ENCODE peak calls at places on chromosome 3, in five cellular contexts. One of them, this sample, is unnamed. For H3K9me3, the result is how much of the 10 kb centered on the place peaks cover.

GRCh38 chr3:78823859-78824258 is 943.9 kb downstream of the ROBO1 start:
- DNase-seq in breast epithelium: no peak
- DNase-seq in left lung: no peak
- DNase-seq in mammary epithelial cell: peak
- DNase-seq in CD8-positive, alpha-beta T cell: no peak
- DNase-seq in this sample: no peak

GRCh38 chr3:166248784-166249183 is 411.6 kb upstream of the BCHE start:
- DNase-seq in breast epithelium: no peak
- DNase-seq in left lung: no peak
- DNase-seq in mammary epithelial cell: no peak
- DNase-seq in CD8-positive, alpha-beta T cell: no peak
- DNase-seq in this sample: no peak

GRCh38 chr3:33144433-33144832 is 30.6 kb downstream of the CRTAP start:
- DNase-seq in breast epithelium: no peak
- DNase-seq in left lung: no peak
- DNase-seq in mammary epithelial cell: no peak
- DNase-seq in CD8-positive, alpha-beta T cell: no peak
- DNase-seq in this sample: peak

GRCh38 chr3:69051796-69052566 is at the start of gene TMF1:
- DNase-seq in breast epithelium: peak
- DNase-seq in left lung: peak
- DNase-seq in mammary epithelial cell: peak
- DNase-seq in CD8-positive, alpha-beta T cell: peak
- DNase-seq in this sample: peak

GRCh38 chr3:52442409-52443267 is 2.3 kb downstream of the SEMA3G start:
- DNase-seq in breast epithelium: no peak
- DNase-seq in left lung: no peak
- DNase-seq in mammary epithelial cell: no peak
- DNase-seq in CD8-positive, alpha-beta T cell: no peak
- DNase-seq in this sample: no peak

GRCh38 chr3:4138150-4138783 is 164.9 kb upstream of the SETMAR start:
- DNase-seq in breast epithelium: no peak
- DNase-seq in left lung: no peak
- DNase-seq in mammary epithelial cell: no peak
- DNase-seq in CD8-positive, alpha-beta T cell: no peak
- DNase-seq in this sample: no peak

GRCh38 chr3:147384210-147385058 is 21.9 kb downstream of the ZIC4 start:
- DNase-seq in breast epithelium: no peak
- DNase-seq in left lung: no peak
- DNase-seq in mammary epithelial cell: no peak
- DNase-seq in CD8-positive, alpha-beta T cell: no peak
- DNase-seq in this sample: no peak

GRCh38 chr3:51968175-51968681 is 974 bp upstream of the PCBP4 start:
- DNase-seq in breast epithelium: no peak
- DNase-seq in left lung: peak
- DNase-seq in mammary epithelial cell: no peak
- DNase-seq in CD8-positive, alpha-beta T cell: no peak
- DNase-seq in this sample: no peak

GRCh38 chr3:113698891-113699465 is 2.5 kb upstream of the USF3 start:
- DNase-seq in breast epithelium: no peak
- DNase-seq in left lung: peak
- DNase-seq in mammary epithelial cell: peak
- DNase-seq in CD8-positive, alpha-beta T cell: no peak
- DNase-seq in this sample: no peak

GRCh38 chr3:69462826-69463100 is 76.9 kb upstream of the FRMD4B start:
- DNase-seq in breast epithelium: no peak
- DNase-seq in left lung: no peak
- DNase-seq in mammary epithelial cell: no peak
- DNase-seq in CD8-positive, alpha-beta T cell: no peak
- DNase-seq in this sample: no peak

GRCh38 chr3:108071394-108071793 is 19.4 kb downstream of the CD47 start:
- DNase-seq in breast epithelium: no peak
- DNase-seq in left lung: no peak
- DNase-seq in mammary epithelial cell: no peak
- DNase-seq in CD8-positive, alpha-beta T cell: no peak
- DNase-seq in this sample: no peak

GRCh38 chr3:5021571-5022092 is 42.4 kb downstream of the BHLHE40 start:
- DNase-seq in breast epithelium: no peak
- DNase-seq in left lung: no peak
- DNase-seq in mammary epithelial cell: peak
- DNase-seq in CD8-positive, alpha-beta T cell: no peak
- DNase-seq in this sample: no peak

GRCh38 chr3:179181021-179181472 is 32.9 kb downstream of the PIK3CA start:
- DNase-seq in breast epithelium: no peak
- DNase-seq in left lung: no peak
- DNase-seq in mammary epithelial cell: peak
- DNase-seq in CD8-positive, alpha-beta T cell: no peak
- DNase-seq in this sample: no peak

GRCh38 chr3:29194139-29194538 is 86.7 kb upstream of the RBMS3 start:
- DNase-seq in breast epithelium: no peak
- DNase-seq in left lung: no peak
- DNase-seq in mammary epithelial cell: no peak
- DNase-seq in CD8-positive, alpha-beta T cell: no peak
- DNase-seq in this sample: no peak

GRCh38 chr3:29195055-29195454 is 85.8 kb upstream of the RBMS3 start:
- DNase-seq in breast epithelium: no peak
- DNase-seq in left lung: no peak
- DNase-seq in mammary epithelial cell: peak
- DNase-seq in CD8-positive, alpha-beta T cell: no peak
- DNase-seq in this sample: no peak
- H3K27ac ChIP-seq in breast epithelium: no peak
- H3K27ac ChIP-seq in left lung: no peak
- H3K27ac ChIP-seq in mammary epithelial cell: no peak
- H3K27ac ChIP-seq in CD8-positive, alpha-beta T cell: no peak
- H3K27ac ChIP-seq in this sample: no peak

DNA sequence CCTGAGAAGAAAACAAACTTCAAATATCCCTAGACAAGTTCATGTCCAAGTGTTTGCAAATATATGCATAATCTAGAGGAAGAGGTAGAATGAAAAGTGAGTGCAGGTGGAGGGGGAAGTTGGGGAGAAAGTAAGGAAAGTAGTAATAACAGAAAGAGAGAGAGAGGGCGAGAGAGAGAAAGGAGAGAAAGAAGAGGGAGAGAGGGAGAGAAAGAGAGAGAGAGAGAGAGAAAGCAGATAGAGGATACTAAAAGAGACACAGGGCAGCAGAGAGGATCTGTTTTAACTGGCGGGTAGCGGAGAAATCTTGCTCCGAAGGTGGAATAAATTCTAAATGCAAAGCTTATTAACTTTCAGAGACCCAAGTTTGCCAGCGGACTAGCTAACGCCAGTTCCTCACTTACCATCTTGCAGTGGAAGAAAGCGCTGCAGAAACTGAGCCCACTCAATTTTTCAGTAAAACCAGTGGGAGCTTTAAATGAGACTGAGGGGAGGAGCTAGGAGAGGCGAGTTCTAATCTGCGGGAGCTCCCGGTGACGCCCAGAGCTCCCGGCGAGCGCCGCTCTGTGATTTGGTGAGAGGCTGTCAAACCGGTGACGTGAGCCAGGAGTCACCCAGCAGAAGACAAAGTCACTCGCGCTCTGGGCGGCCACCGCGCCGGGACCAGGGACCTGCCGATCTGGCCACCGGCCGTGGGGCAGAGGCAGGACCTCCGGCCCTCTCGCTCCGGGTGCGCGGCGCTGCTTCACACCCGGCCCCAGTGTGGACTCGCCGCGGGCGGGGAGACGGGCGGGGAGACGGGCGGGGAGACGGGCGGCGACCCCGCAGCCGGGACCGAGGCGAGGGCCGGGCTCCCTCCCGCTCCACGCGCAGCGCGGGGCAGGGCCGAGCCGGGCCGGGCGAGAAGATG is at the start of gene GMNC:
- DNase-seq in breast epithelium: peak
- DNase-seq in left lung: peak
- DNase-seq in mammary epithelial cell: peak
- DNase-seq in CD8-positive, alpha-beta T cell: no peak
- DNase-seq in this sample: no peak
- TF ChIP-seq CTCF in breast epithelium: no peak
- TF ChIP-seq CTCF in left lung: no peak
- TF ChIP-seq CTCF in mammary epithelial cell: no peak
- TF ChIP-seq CTCF in CD8-positive, alpha-beta T cell: no peak
- TF ChIP-seq CTCF in this sample: no peak

GRCh38 chr3:123595396-123595795 is 10.5 kb upstream of the HACD2 start:
- DNase-seq in breast epithelium: no peak
- DNase-seq in left lung: no peak
- DNase-seq in mammary epithelial cell: no peak
- DNase-seq in CD8-positive, alpha-beta T cell: no peak
- DNase-seq in this sample: no peak

GRCh38 chr3:123587399-123587798 is 2.5 kb upstream of the HACD2 start:
- DNase-seq in breast epithelium: no peak
- DNase-seq in left lung: no peak
- DNase-seq in mammary epithelial cell: no peak
- DNase-seq in CD8-positive, alpha-beta T cell: no peak
- DNase-seq in this sample: no peak

GRCh38 chr3:123586966-123587365 is 2.1 kb upstream of the HACD2 start:
- DNase-seq in breast epithelium: no peak
- DNase-seq in left lung: no peak
- DNase-seq in mammary epithelial cell: peak
- DNase-seq in CD8-positive, alpha-beta T cell: no peak
- DNase-seq in this sample: no peak

GRCh38 chr3:123586131-123586530 is 1.3 kb upstream of the HACD2 start:
- DNase-seq in breast epithelium: no peak
- DNase-seq in left lung: no peak
- DNase-seq in mammary epithelial cell: peak
- DNase-seq in CD8-positive, alpha-beta T cell: no peak
- DNase-seq in this sample: no peak

GRCh38 chr3:123590685-123591450 is 6.0 kb upstream of the HACD2 start:
- DNase-seq in breast epithelium: no peak
- DNase-seq in left lung: no peak
- DNase-seq in mammary epithelial cell: no peak
- DNase-seq in CD8-positive, alpha-beta T cell: no peak
- DNase-seq in this sample: no peak
- H3K9me3 ChIP-seq in breast epithelium: under half
- H3K9me3 ChIP-seq in left lung: under half
- H3K9me3 ChIP-seq in mammary epithelial cell: under half
- H3K9me3 ChIP-seq in CD8-positive, alpha-beta T cell: under half
- H3K9me3 ChIP-seq in this sample: under half

GRCh38 chr3:45626096-45626887 is 31.7 kb downstream of the LIMD1 start:
- DNase-seq in breast epithelium: no peak
- DNase-seq in left lung: no peak
- DNase-seq in mammary epithelial cell: peak
- DNase-seq in CD8-positive, alpha-beta T cell: no peak
- DNase-seq in this sample: no peak
- H3K27ac ChIP-seq in breast epithelium: no peak
- H3K27ac ChIP-seq in left lung: no peak
- H3K27ac ChIP-seq in mammary epithelial cell: no peak
- H3K27ac ChIP-seq in CD8-positive, alpha-beta T cell: no peak
- H3K27ac ChIP-seq in this sample: no peak

DNA sequence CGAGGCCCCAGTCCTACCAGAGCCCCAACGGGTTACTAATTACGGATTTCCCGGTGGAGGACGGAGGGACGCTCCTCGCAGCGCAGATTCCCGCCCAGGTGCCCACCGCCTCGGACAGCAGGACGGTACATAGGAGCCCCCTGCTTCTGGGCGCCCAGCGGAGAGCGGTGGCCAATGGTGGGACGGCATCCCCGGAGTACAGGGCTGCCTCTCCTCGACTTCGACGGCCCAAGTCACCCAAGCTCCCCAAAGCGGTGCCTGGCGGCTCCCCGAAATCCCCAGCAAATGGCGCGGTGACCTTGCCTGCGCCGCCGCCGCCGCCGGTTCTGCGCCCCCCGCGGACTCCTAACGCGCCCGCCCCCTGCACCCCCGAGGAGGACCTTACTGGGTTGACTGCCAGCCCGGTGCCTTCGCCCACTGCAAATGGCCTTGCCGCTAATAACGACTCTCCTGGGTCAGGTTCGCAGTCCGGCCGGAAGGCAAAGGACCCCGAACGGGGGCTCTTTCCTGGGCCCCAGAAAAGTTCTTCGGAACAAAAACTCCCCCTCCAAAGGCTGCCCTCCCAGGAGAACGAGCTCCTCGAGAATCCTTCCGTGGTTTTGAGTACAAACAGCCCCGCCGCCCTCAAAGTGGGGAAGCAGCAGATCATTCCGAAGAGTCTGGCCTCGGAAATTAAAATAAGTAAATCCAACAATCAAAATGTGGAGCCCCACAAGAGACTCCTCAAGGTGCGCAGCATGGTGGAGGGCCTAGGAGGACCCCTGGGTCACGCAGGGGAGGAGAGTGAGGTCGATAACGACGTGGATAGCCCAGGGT is 1.1 kb downstream of the ARHGEF26 start:
- DNase-seq in breast epithelium: no peak
- DNase-seq in left lung: peak
- DNase-seq in mammary epithelial cell: no peak
- DNase-seq in CD8-positive, alpha-beta T cell: no peak
- DNase-seq in this sample: no peak
- TF ChIP-seq CTCF in breast epithelium: no peak
- TF ChIP-seq CTCF in left lung: no peak
- TF ChIP-seq CTCF in mammary epithelial cell: peak
- TF ChIP-seq CTCF in CD8-positive, alpha-beta T cell: no peak
- TF ChIP-seq CTCF in this sample: no peak

GRCh38 chr3:13896473-13897154 is 16.7 kb upstream of the WNT7A start:
- DNase-seq in breast epithelium: peak
- DNase-seq in left lung: no peak
- DNase-seq in mammary epithelial cell: peak
- DNase-seq in CD8-positive, alpha-beta T cell: peak
- DNase-seq in this sample: peak

GRCh38 chr3:13902648-13903238 is 22.9 kb upstream of the WNT7A start:
- DNase-seq in breast epithelium: no peak
- DNase-seq in left lung: no peak
- DNase-seq in mammary epithelial cell: no peak
- DNase-seq in CD8-positive, alpha-beta T cell: no peak
- DNase-seq in this sample: no peak

GRCh38 chr3:13901935-13902584 is 22.2 kb upstream of the WNT7A start:
- DNase-seq in breast epithelium: no peak
- DNase-seq in left lung: no peak
- DNase-seq in mammary epithelial cell: no peak
- DNase-seq in CD8-positive, alpha-beta T cell: no peak
- DNase-seq in this sample: no peak
- H3K9me3 ChIP-seq in breast epithelium: half or more
- H3K9me3 ChIP-seq in left lung: under half
- H3K9me3 ChIP-seq in mammary epithelial cell: under half
- H3K9me3 ChIP-seq in CD8-positive, alpha-beta T cell: under half
- H3K9me3 ChIP-seq in this sample: half or more